ENCODE peak calls at places on chromosome 18, in four cellular contexts. U is RWPE2, C is ovary, N is PC-3. J is an unnamed sample. For H3K4me1, the result is how much of the 10 kb centered on the place peaks cover.

GRCh38 chr18:21164746-21165145 is 53.1 kb upstream of the ROCK1 start:
- DNase-seq in U (no peak), C (no peak), N (no peak), J (no peak)

GRCh38 chr18:51275712-51276473 is 78.4 kb upstream of the MEX3C start:
- DNase-seq in U (no peak), C (peak), N (no peak), J (peak)

GRCh38 chr18:68623342-68623741 is 91.6 kb downstream of the TMX3 start:
- DNase-seq in U (no peak), C (no peak), N (peak), J (peak)

GRCh38 chr18:35306588-35307250 is 16.7 kb upstream of the ZSCAN30 start:
- DNase-seq in U (no peak), C (no peak), N (no peak), J (no peak)

GRCh38 chr18:49011291-49011746 is 60.6 kb upstream of the SMAD7 start:
- DNase-seq in U (peak), C (no peak), N (no peak), J (no peak)

GRCh38 chr18:11078491-11078890 is 70.9 kb downstream of the PIEZO2 start:
- DNase-seq in U (no peak), C (no peak), N (no peak), J (no peak)

GRCh38 chr18:67131498-67131897 is 385.0 kb downstream of the DSEL start:
- DNase-seq in U (no peak), C (no peak), N (peak), J (no peak)

GRCh38 chr18:62455222-62455621 is 67.6 kb upstream of the ZCCHC2 start:
- DNase-seq in U (no peak), C (no peak), N (no peak), J (no peak)

GRCh38 chr18:10242922-10243680 is 211.3 kb upstream of the APCDD1 start:
- DNase-seq in U (no peak), C (no peak), N (peak), J (no peak)

GRCh38 chr18:48996901-48997463 is 46.2 kb upstream of the SMAD7 start:
- DNase-seq in U (no peak), C (no peak), N (peak), J (no peak)

GRCh38 chr18:37188016-37188791 is 359.3 kb downstream of the KIAA1328 start:
- DNase-seq in U (no peak), C (no peak), N (no peak), J (no peak)

GRCh38 chr18:13481820-13482640 is 244.3 kb downstream of the FAM210A start:
- DNase-seq in U (no peak), C (no peak), N (no peak), J (no peak)

GRCh38 chr18:48576454-48576766 is 37.6 kb downstream of the CTIF start:
- DNase-seq in U (no peak), C (no peak), N (no peak), J (no peak)

GRCh38 chr18:49048361-49048760 is 97.6 kb upstream of the SMAD7 start:
- DNase-seq in U (no peak), C (no peak), N (no peak), J (no peak)

GRCh38 chr18:80201739-80202138 is 45.6 kb downstream of the PARD6G start:
- DNase-seq in U (no peak), C (no peak), N (no peak), J (no peak)

GRCh38 chr18:55119434-55119833 is 160.2 kb upstream of the CCDC68 start:
- DNase-seq in U (no peak), C (no peak), N (no peak), J (peak)

GRCh38 chr18:21406111-21406510 is 164.1 kb downstream of the GREB1L start:
- DNase-seq in U (no peak), C (no peak), N (peak), J (no peak)

GRCh38 chr18:21632393-21632792 is 20.3 kb downstream of the SNRPD1 start:
- DNase-seq in U (no peak), C (no peak), N (peak), J (no peak)

GRCh38 chr18:79645291-79645983 is 34.2 kb upstream of the CTDP1 start:
- DNase-seq in U (no peak), C (no peak), N (no peak), J (no peak)

GRCh38 chr18:21264651-21265050 is 22.6 kb downstream of the GREB1L start:
- DNase-seq in U (no peak), C (peak), N (peak), J (no peak)

GRCh38 chr18:32237024-32237423 is 47.2 kb downstream of the MEP1B start:
- DNase-seq in U (no peak), C (no peak), N (peak), J (no peak)

GRCh38 chr18:48877941-48878340 is 72.8 kb downstream of the SMAD7 start:
- DNase-seq in U (no peak), C (no peak), N (no peak), J (no peak)

GRCh38 chr18:55141318-55141717 is 182.1 kb upstream of the CCDC68 start:
- DNase-seq in U (no peak), C (no peak), N (no peak), J (no peak)

GRCh38 chr18:79918089-79919011 is 33.1 kb downstream of the SLC66A2 start:
- DNase-seq in U (peak), C (no peak), N (no peak), J (no peak)

GRCh38 chr18:3771121-3771971 is 321.4 kb downstream of the TGIF1 start:
- DNase-seq in U (peak), C (peak), N (peak), J (peak)

GRCh38 chr18:596288-596881 is 403 bp upstream of the CLUL1 start:
- DNase-seq in U (peak), C (peak), N (peak), J (no peak)

GRCh38 chr18:10184776-10185175 is 269.7 kb upstream of the APCDD1 start:
- DNase-seq in U (no peak), C (no peak), N (no peak), J (no peak)

GRCh38 chr18:5144629-5145028 is 52.4 kb downstream of the AKAIN1 start:
- DNase-seq in U (no peak), C (no peak), N (no peak), J (no peak)

GRCh38 chr18:70036771-70037452 is 89.2 kb upstream of the CD226 start:
- DNase-seq in U (no peak), C (no peak), N (no peak), J (no peak)

GRCh38 chr18:26803643-26804042 is 61.9 kb downstream of the AQP4 start:
- DNase-seq in U (no peak), C (no peak), N (no peak), J (no peak)

GRCh38 chr18:8140841-8141501 is 468.3 kb upstream of the RAB12 start:
- DNase-seq in U (no peak), C (peak), N (peak), J (peak)

GRCh38 chr18:7812431-7813063 is 245.4 kb downstream of the PTPRM start:
- DNase-seq in U (no peak), C (no peak), N (peak), J (no peak)

GRCh38 chr18:21289843-21290242 is 47.8 kb downstream of the GREB1L start:
- DNase-seq in U (no peak), C (no peak), N (no peak), J (no peak)

GRCh38 chr18:63339920-63340484 is 20.4 kb upstream of the BCL2 start:
- DNase-seq in U (no peak), C (no peak), N (peak), J (no peak)

GRCh38 chr18:46950064-46950656 is 32.8 kb downstream of the KATNAL2 start:
- DNase-seq in U (no peak), C (no peak), N (peak), J (no peak)

GRCh38 chr18:2222270-2223185 is 348.8 kb downstream of the METTL4 start:
- DNase-seq in U (no peak), C (no peak), N (peak), J (no peak)
- H3K4me1 ChIP-seq in U (under half), C (under half), N (under half), J (under half)

GRCh38 chr18:59801576-59801975 is 98.2 kb upstream of the PMAIP1 start:
- DNase-seq in U (no peak), C (no peak), N (no peak), J (no peak)
- H3K4me1 ChIP-seq in U (under half), C (under half), N (under half), J (under half)

DNA sequence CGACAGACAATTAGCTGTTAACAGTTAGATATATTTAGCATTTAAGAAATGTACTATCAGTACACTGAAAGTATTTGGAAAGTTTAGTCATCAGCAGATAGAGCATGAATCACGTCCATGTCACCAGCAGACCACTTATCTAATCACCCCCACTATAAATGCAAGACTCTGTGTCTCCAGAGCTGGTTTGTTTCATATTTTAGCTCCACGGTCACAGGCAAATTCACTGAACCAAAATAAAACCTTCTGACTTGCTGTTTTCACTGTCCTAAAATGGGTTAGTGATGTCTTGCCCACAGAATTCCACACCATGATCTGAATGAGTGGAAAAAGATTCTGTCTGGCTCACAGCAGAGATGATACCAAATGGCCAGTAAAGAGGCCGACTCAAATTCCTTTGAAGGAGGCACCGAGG is 64.9 kb downstream of the CDH2 start:
- DNase-seq in U (no peak), C (no peak), N (peak), J (no peak)
- H3K4me1 ChIP-seq in U (under half), C (under half), N (half or more), J (under half)

GRCh38 chr18:23405626-23406025 is 47.5 kb upstream of the RIOK3 start:
- DNase-seq in U (no peak), C (no peak), N (peak), J (no peak)
- H3K4me1 ChIP-seq in U (under half), C (under half), N (under half), J (under half)

GRCh38 chr18:24189007-24189528 is 50.2 kb downstream of the CABYR start:
- DNase-seq in U (no peak), C (no peak), N (no peak), J (no peak)
- H3K4me1 ChIP-seq in U (under half), C (under half), N (under half), J (under half)

GRCh38 chr18:58549814-58550339 is 79.0 kb downstream of the ALPK2 start:
- DNase-seq in U (no peak), C (no peak), N (peak), J (no peak)

GRCh38 chr18:58554404-58554803 is 74.5 kb downstream of the ALPK2 start:
- DNase-seq in U (no peak), C (no peak), N (no peak), J (no peak)

GRCh38 chr18:58556333-58557012 is 72.4 kb downstream of the ALPK2 start:
- DNase-seq in U (no peak), C (no peak), N (no peak), J (peak)

GRCh38 chr18:58547864-58548263 is 81.0 kb downstream of the ALPK2 start:
- DNase-seq in U (no peak), C (no peak), N (no peak), J (no peak)

GRCh38 chr18:58552057-58552461 is 76.8 kb downstream of the ALPK2 start:
- DNase-seq in U (no peak), C (no peak), N (peak), J (no peak)
- H3K4me1 ChIP-seq in U (under half), C (under half), N (under half), J (under half)

GRCh38 chr18:52874774-52875173 is 534.8 kb downstream of the DCC start:
- DNase-seq in U (no peak), C (no peak), N (no peak), J (no peak)
- H3K4me1 ChIP-seq in U (under half), C (under half), N (under half), J (under half)

J was measured in heart right ventricle.